ENCODE peak calls at places on chromosomes 16 and 17, in four cellular contexts. One of them, this sample, is unnamed.

GRCh38 chr17:21242780-21243515 is 10.3 kb downstream of the NATD1 start:
- DNase-seq in upper lobe of left lung: peak
- DNase-seq in stomach: no peak
- DNase-seq in HCT116: no peak
- DNase-seq in this sample: no peak

GRCh38 chr17:72661093-72661944 is 431.2 kb downstream of the SLC39A11 start:
- DNase-seq in upper lobe of left lung: no peak
- DNase-seq in stomach: no peak
- DNase-seq in HCT116: peak
- DNase-seq in this sample: no peak

GRCh38 chr16:65071371-65072311 is 50.2 kb downstream of the CDH11 start:
- DNase-seq in upper lobe of left lung: no peak
- DNase-seq in stomach: no peak
- DNase-seq in HCT116: no peak
- DNase-seq in this sample: no peak

GRCh38 chr17:76161619-76162222 is 20.7 kb upstream of the FOXJ1 start:
- DNase-seq in upper lobe of left lung: peak
- DNase-seq in stomach: no peak
- DNase-seq in HCT116: no peak
- DNase-seq in this sample: no peak

GRCh38 chr16:56231-56927 is 2.8 kb downstream of the SNRNP25 start:
- DNase-seq in upper lobe of left lung: no peak
- DNase-seq in stomach: no peak
- DNase-seq in HCT116: no peak
- DNase-seq in this sample: no peak

GRCh38 chr17:46023783-46024388 is 24.8 kb downstream of the STH start:
- DNase-seq in upper lobe of left lung: no peak
- DNase-seq in stomach: no peak
- DNase-seq in HCT116: no peak
- DNase-seq in this sample: no peak

GRCh38 chr16:17194190-17194780 is 276.5 kb downstream of the XYLT1 start:
- DNase-seq in upper lobe of left lung: no peak
- DNase-seq in stomach: peak
- DNase-seq in HCT116: peak
- DNase-seq in this sample: peak

GRCh38 chr17:63247706-63248105 is 198.4 kb downstream of the CYB561 start:
- DNase-seq in upper lobe of left lung: no peak
- DNase-seq in stomach: no peak
- DNase-seq in HCT116: no peak
- DNase-seq in this sample: no peak

GRCh38 chr16:608019-608418 is 18.2 kb downstream of the RAB40C start:
- DNase-seq in upper lobe of left lung: no peak
- DNase-seq in stomach: no peak
- DNase-seq in HCT116: no peak
- DNase-seq in this sample: no peak

GRCh38 chr17:411416-412120 is 59.0 kb upstream of the RPH3AL start:
- DNase-seq in upper lobe of left lung: no peak
- DNase-seq in stomach: no peak
- DNase-seq in HCT116: no peak
- DNase-seq in this sample: no peak

GRCh38 chr17:696412-696811 is 18.2 kb downstream of the VPS53 start:
- DNase-seq in upper lobe of left lung: no peak
- DNase-seq in stomach: no peak
- DNase-seq in HCT116: no peak
- DNase-seq in this sample: no peak

GRCh38 chr17:75876190-75876937 is 2.0 kb downstream of the TRIM47 start:
- DNase-seq in upper lobe of left lung: peak
- DNase-seq in stomach: peak
- DNase-seq in HCT116: peak
- DNase-seq in this sample: no peak

GRCh38 chr17:81322271-81323082 is 27.4 kb upstream of the SLC38A10 start:
- DNase-seq in upper lobe of left lung: peak
- DNase-seq in stomach: no peak
- DNase-seq in HCT116: peak
- DNase-seq in this sample: peak

GRCh38 chr16:58219432-58219831 is 21.5 kb upstream of the CSNK2A2 start:
- DNase-seq in upper lobe of left lung: no peak
- DNase-seq in stomach: no peak
- DNase-seq in HCT116: no peak
- DNase-seq in this sample: no peak

GRCh38 chr16:26765087-26765486 is 301.6 kb upstream of the C16orf82 start:
- DNase-seq in upper lobe of left lung: no peak
- DNase-seq in stomach: no peak
- DNase-seq in HCT116: no peak
- DNase-seq in this sample: peak

GRCh38 chr16:30842971-30843370 is 50.9 kb downstream of the BCL7C start:
- DNase-seq in upper lobe of left lung: no peak
- DNase-seq in stomach: no peak
- DNase-seq in HCT116: no peak
- DNase-seq in this sample: no peak

GRCh38 chr17:32827227-32827626 is 49.7 kb downstream of the MYO1D start:
- DNase-seq in upper lobe of left lung: no peak
- DNase-seq in stomach: no peak
- DNase-seq in HCT116: no peak
- DNase-seq in this sample: no peak

GRCh38 chr16:83258366-83258765 is 549.4 kb upstream of the HSBP1 start:
- DNase-seq in upper lobe of left lung: no peak
- DNase-seq in stomach: no peak
- DNase-seq in HCT116: no peak
- DNase-seq in this sample: no peak

GRCh38 chr16:86834451-86835035 is 256.2 kb downstream of the FOXL1 start:
- DNase-seq in upper lobe of left lung: peak
- DNase-seq in stomach: no peak
- DNase-seq in HCT116: no peak
- DNase-seq in this sample: no peak

GRCh38 chr17:79666111-79666510 is 55.3 kb upstream of the RBFOX3 start:
- DNase-seq in upper lobe of left lung: no peak
- DNase-seq in stomach: no peak
- DNase-seq in HCT116: no peak
- DNase-seq in this sample: no peak

GRCh38 chr16:2985893-2986355 is 5.7 kb upstream of the PKMYT1 start:
- DNase-seq in upper lobe of left lung: peak
- DNase-seq in stomach: peak
- DNase-seq in HCT116: no peak
- DNase-seq in this sample: no peak

GRCh38 chr17:7336240-7337175 is at the start of gene ACAP1:
- DNase-seq in upper lobe of left lung: peak
- DNase-seq in stomach: peak
- DNase-seq in HCT116: no peak
- DNase-seq in this sample: peak

GRCh38 chr17:44210342-44211192 is 8.9 kb downstream of the UBTF start:
- DNase-seq in upper lobe of left lung: peak
- DNase-seq in stomach: peak
- DNase-seq in HCT116: peak
- DNase-seq in this sample: peak

GRCh38 chr17:31357831-31358400 is 33.6 kb upstream of the RAB11FIP4 start:
- DNase-seq in upper lobe of left lung: no peak
- DNase-seq in stomach: no peak
- DNase-seq in HCT116: no peak
- DNase-seq in this sample: no peak

GRCh38 chr17:16419929-16420271 is 4.5 kb downstream of the TRPV2 start:
- DNase-seq in upper lobe of left lung: no peak
- DNase-seq in stomach: no peak
- DNase-seq in HCT116: no peak
- DNase-seq in this sample: no peak

GRCh38 chr16:49276646-49277385 is 4.8 kb downstream of the CBLN1 start:
- DNase-seq in upper lobe of left lung: peak
- DNase-seq in stomach: no peak
- DNase-seq in HCT116: no peak
- DNase-seq in this sample: no peak
- TF ChIP-seq POLR2A in upper lobe of left lung: no peak
- TF ChIP-seq POLR2A in stomach: no peak
- TF ChIP-seq POLR2A in HCT116: no peak
- TF ChIP-seq POLR2A in this sample: no peak

GRCh38 chr17:29930399-29931010 is 477 bp upstream of the SSH2 start:
- DNase-seq in upper lobe of left lung: no peak
- DNase-seq in stomach: no peak
- DNase-seq in HCT116: no peak
- DNase-seq in this sample: no peak
- TF ChIP-seq POLR2AphosphoS5 in upper lobe of left lung: no peak
- TF ChIP-seq POLR2AphosphoS5 in stomach: no peak
- TF ChIP-seq POLR2AphosphoS5 in HCT116: no peak
- TF ChIP-seq POLR2AphosphoS5 in this sample: no peak

GRCh38 chr16:1769402-1770300 is 1.7 kb downstream of the NME3 start:
- DNase-seq in upper lobe of left lung: peak
- DNase-seq in stomach: no peak
- DNase-seq in HCT116: no peak
- DNase-seq in this sample: no peak
- TF ChIP-seq POLR2A in upper lobe of left lung: no peak
- TF ChIP-seq POLR2A in stomach: no peak
- TF ChIP-seq POLR2A in HCT116: no peak
- TF ChIP-seq POLR2A in this sample: no peak

GRCh38 chr16:23573822-23574221 is 16.3 kb downstream of the UBFD1 start:
- DNase-seq in upper lobe of left lung: no peak
- DNase-seq in stomach: no peak
- DNase-seq in HCT116: no peak
- DNase-seq in this sample: no peak

GRCh38 chr16:23577493-23577892 is 18.6 kb downstream of the NDUFAB1 start:
- DNase-seq in upper lobe of left lung: no peak
- DNase-seq in stomach: no peak
- DNase-seq in HCT116: no peak
- DNase-seq in this sample: no peak

GRCh38 chr16:23572394-23572793 is 14.9 kb downstream of the UBFD1 start:
- DNase-seq in upper lobe of left lung: no peak
- DNase-seq in stomach: no peak
- DNase-seq in HCT116: no peak
- DNase-seq in this sample: no peak

GRCh38 chr16:23578096-23578830 is 17.9 kb downstream of the NDUFAB1 start:
- DNase-seq in upper lobe of left lung: no peak
- DNase-seq in stomach: no peak
- DNase-seq in HCT116: no peak
- DNase-seq in this sample: no peak

GRCh38 chr16:23575834-23576233 is 18.3 kb downstream of the UBFD1 start:
- DNase-seq in upper lobe of left lung: no peak
- DNase-seq in stomach: no peak
- DNase-seq in HCT116: no peak
- DNase-seq in this sample: no peak
- TF ChIP-seq POLR2AphosphoS5 in upper lobe of left lung: no peak
- TF ChIP-seq POLR2AphosphoS5 in stomach: no peak
- TF ChIP-seq POLR2AphosphoS5 in HCT116: no peak
- TF ChIP-seq POLR2AphosphoS5 in this sample: no peak

GRCh38 chr17:30291571-30292489 is at the start of gene BLMH:
- DNase-seq in upper lobe of left lung: peak
- DNase-seq in stomach: peak
- DNase-seq in HCT116: no peak
- DNase-seq in this sample: peak
- TF ChIP-seq POLR2A in upper lobe of left lung: peak
- TF ChIP-seq POLR2A in stomach: no peak
- TF ChIP-seq POLR2A in HCT116: peak
- TF ChIP-seq POLR2A in this sample: peak

DNA sequence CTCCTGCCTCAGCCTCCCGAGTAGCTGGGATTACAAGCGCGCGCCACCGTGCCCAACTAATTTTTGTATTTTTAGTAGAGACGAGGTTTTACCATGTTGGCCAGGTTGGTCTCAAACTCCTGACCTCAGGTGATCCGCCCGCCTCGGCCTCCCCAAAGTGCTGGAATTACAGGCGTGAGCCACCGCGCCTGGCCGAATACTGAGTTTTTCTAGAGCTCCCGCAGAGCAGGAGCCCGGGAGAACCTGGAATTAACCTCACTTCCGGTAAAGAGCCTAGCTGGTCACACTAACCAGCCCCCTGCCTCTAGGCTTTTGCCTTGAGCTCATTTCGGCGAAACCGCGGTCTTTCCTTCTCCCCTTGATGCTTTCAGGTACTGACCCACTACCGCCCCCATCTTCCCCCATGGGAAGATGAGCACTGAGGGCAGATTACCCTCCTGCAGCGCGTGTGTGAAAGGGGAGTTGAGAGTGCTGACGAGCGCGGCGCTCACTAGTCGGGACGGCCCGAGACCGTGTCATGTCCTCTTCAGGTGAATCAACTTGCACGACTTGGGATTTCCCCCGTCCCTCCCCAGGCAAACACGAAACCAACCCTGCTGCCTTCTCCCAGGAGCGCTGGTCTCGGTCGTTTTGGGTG is 743 bp upstream of the NEK8 start:
- DNase-seq in upper lobe of left lung: no peak
- DNase-seq in stomach: peak
- DNase-seq in HCT116: peak
- DNase-seq in this sample: peak
- TF ChIP-seq POLR2AphosphoS5 in upper lobe of left lung: no peak
- TF ChIP-seq POLR2AphosphoS5 in stomach: peak
- TF ChIP-seq POLR2AphosphoS5 in HCT116: no peak
- TF ChIP-seq POLR2AphosphoS5 in this sample: peak

GRCh38 chr17:40312131-40312731 is 3.3 kb downstream of the RARA start:
- DNase-seq in upper lobe of left lung: no peak
- DNase-seq in stomach: no peak
- DNase-seq in HCT116: no peak
- DNase-seq in this sample: no peak
- TF ChIP-seq POLR2A in upper lobe of left lung: no peak
- TF ChIP-seq POLR2A in stomach: no peak
- TF ChIP-seq POLR2A in HCT116: no peak
- TF ChIP-seq POLR2A in this sample: no peak